ENCODE peak calls at places on chromosomes 3 and 15, in ten cellular contexts. One of them, this sample, is unnamed.
A peak's percentile ranks its signal among the peaks of the same experiment; 100 is the strongest.

GRCh38 chr3:44909063-44909462 is 34.7 kb downstream of the TGM4 start:
- DNase-seq in endothelial cell of umbilical vein: no peak
- DNase-seq in CD8-positive, alpha-beta memory T cell: no peak
- DNase-seq in Peyer's patch: no peak
- DNase-seq in right cardiac atrium: no peak
- DNase-seq in tibial artery: no peak
- DNase-seq in IMR-90: no peak
- DNase-seq in heart left ventricle: no peak
- DNase-seq in cardiac muscle cell: no peak
- DNase-seq in ovary: no peak
- DNase-seq in this sample: no peak

GRCh38 chr15:96560246-96560895 is 229.9 kb downstream of the NR2F2 start:
- DNase-seq in endothelial cell of umbilical vein: no peak
- DNase-seq in CD8-positive, alpha-beta memory T cell: no peak
- DNase-seq in Peyer's patch: no peak
- DNase-seq in right cardiac atrium: no peak
- DNase-seq in tibial artery: no peak
- DNase-seq in IMR-90: no peak
- DNase-seq in heart left ventricle: no peak
- DNase-seq in cardiac muscle cell: peak; percentile 43
- DNase-seq in ovary: no peak
- DNase-seq in this sample: no peak

GRCh38 chr3:14285526-14285925 is 106.9 kb downstream of the LSM3 start:
- DNase-seq in endothelial cell of umbilical vein: no peak
- DNase-seq in CD8-positive, alpha-beta memory T cell: no peak
- DNase-seq in Peyer's patch: no peak
- DNase-seq in right cardiac atrium: no peak
- DNase-seq in tibial artery: no peak
- DNase-seq in IMR-90: no peak
- DNase-seq in heart left ventricle: no peak
- DNase-seq in cardiac muscle cell: no peak
- DNase-seq in ovary: no peak
- DNase-seq in this sample: no peak

GRCh38 chr15:98699591-98700424 is 51.5 kb downstream of the IGF1R start:
- DNase-seq in endothelial cell of umbilical vein: no peak
- DNase-seq in CD8-positive, alpha-beta memory T cell: no peak
- DNase-seq in Peyer's patch: no peak
- DNase-seq in right cardiac atrium: no peak
- DNase-seq in tibial artery: no peak
- DNase-seq in IMR-90: no peak
- DNase-seq in heart left ventricle: no peak
- DNase-seq in cardiac muscle cell: no peak
- DNase-seq in ovary: no peak
- DNase-seq in this sample: no peak

GRCh38 chr15:92650966-92651365 is 4.6 kb downstream of the FAM174B start:
- DNase-seq in endothelial cell of umbilical vein: no peak
- DNase-seq in CD8-positive, alpha-beta memory T cell: no peak
- DNase-seq in Peyer's patch: no peak
- DNase-seq in right cardiac atrium: no peak
- DNase-seq in tibial artery: no peak
- DNase-seq in IMR-90: no peak
- DNase-seq in heart left ventricle: no peak
- DNase-seq in cardiac muscle cell: no peak
- DNase-seq in ovary: no peak
- DNase-seq in this sample: no peak

GRCh38 chr15:66252411-66253295 is 897 bp downstream of the MEGF11 start:
- DNase-seq in endothelial cell of umbilical vein: peak; percentile 41
- DNase-seq in CD8-positive, alpha-beta memory T cell: peak; percentile 20
- DNase-seq in Peyer's patch: peak; percentile 34
- DNase-seq in right cardiac atrium: peak; percentile 53
- DNase-seq in tibial artery: peak; percentile 42
- DNase-seq in IMR-90: no peak
- DNase-seq in heart left ventricle: peak; percentile 80
- DNase-seq in cardiac muscle cell: peak; percentile 50
- DNase-seq in ovary: peak; percentile 53
- DNase-seq in this sample: peak; percentile 61

GRCh38 chr3:178777718-178778411 is 241.6 kb downstream of the KCNMB2 start:
- DNase-seq in endothelial cell of umbilical vein: no peak
- DNase-seq in CD8-positive, alpha-beta memory T cell: no peak
- DNase-seq in Peyer's patch: no peak
- DNase-seq in right cardiac atrium: no peak
- DNase-seq in tibial artery: no peak
- DNase-seq in IMR-90: peak; percentile 8
- DNase-seq in heart left ventricle: no peak
- DNase-seq in cardiac muscle cell: no peak
- DNase-seq in ovary: no peak
- DNase-seq in this sample: no peak

GRCh38 chr15:47885921-47886320 is 168.6 kb downstream of the SEMA6D start:
- DNase-seq in endothelial cell of umbilical vein: no peak
- DNase-seq in CD8-positive, alpha-beta memory T cell: no peak
- DNase-seq in Peyer's patch: no peak
- DNase-seq in right cardiac atrium: no peak
- DNase-seq in tibial artery: no peak
- DNase-seq in IMR-90: peak; percentile 28
- DNase-seq in heart left ventricle: no peak
- DNase-seq in cardiac muscle cell: peak; percentile 40
- DNase-seq in ovary: no peak
- DNase-seq in this sample: no peak

GRCh38 chr3:67781218-67781617 is 126.8 kb upstream of the SUCLG2 start:
- DNase-seq in endothelial cell of umbilical vein: no peak
- DNase-seq in CD8-positive, alpha-beta memory T cell: no peak
- DNase-seq in Peyer's patch: no peak
- DNase-seq in right cardiac atrium: no peak
- DNase-seq in tibial artery: no peak
- DNase-seq in IMR-90: no peak
- DNase-seq in heart left ventricle: no peak
- DNase-seq in cardiac muscle cell: no peak
- DNase-seq in ovary: no peak
- DNase-seq in this sample: no peak

GRCh38 chr15:52255008-52255407 is 40.6 kb downstream of the MYO5C start:
- DNase-seq in endothelial cell of umbilical vein: peak; percentile 75
- DNase-seq in CD8-positive, alpha-beta memory T cell: no peak
- DNase-seq in Peyer's patch: no peak
- DNase-seq in right cardiac atrium: no peak
- DNase-seq in tibial artery: no peak
- DNase-seq in IMR-90: peak; percentile 66
- DNase-seq in heart left ventricle: no peak
- DNase-seq in cardiac muscle cell: peak; percentile 21
- DNase-seq in ovary: no peak
- DNase-seq in this sample: no peak

GRCh38 chr3:159586587-159587202 is 401.9 kb upstream of the IL12A start:
- DNase-seq in endothelial cell of umbilical vein: peak; percentile 41
- DNase-seq in CD8-positive, alpha-beta memory T cell: no peak
- DNase-seq in Peyer's patch: no peak
- DNase-seq in right cardiac atrium: no peak
- DNase-seq in tibial artery: no peak
- DNase-seq in IMR-90: peak; percentile 63
- DNase-seq in heart left ventricle: no peak
- DNase-seq in cardiac muscle cell: peak; percentile 67
- DNase-seq in ovary: no peak
- DNase-seq in this sample: no peak

GRCh38 chr3:45688194-45688881 is 858 bp upstream of the SACM1L start:
- DNase-seq in endothelial cell of umbilical vein: peak; percentile 61
- DNase-seq in CD8-positive, alpha-beta memory T cell: no peak
- DNase-seq in Peyer's patch: peak; percentile 33
- DNase-seq in right cardiac atrium: peak; percentile 31
- DNase-seq in tibial artery: peak; percentile 49
- DNase-seq in IMR-90: peak; percentile 33
- DNase-seq in heart left ventricle: no peak
- DNase-seq in cardiac muscle cell: peak; percentile 35
- DNase-seq in ovary: peak; percentile 45
- DNase-seq in this sample: no peak

DNA sequence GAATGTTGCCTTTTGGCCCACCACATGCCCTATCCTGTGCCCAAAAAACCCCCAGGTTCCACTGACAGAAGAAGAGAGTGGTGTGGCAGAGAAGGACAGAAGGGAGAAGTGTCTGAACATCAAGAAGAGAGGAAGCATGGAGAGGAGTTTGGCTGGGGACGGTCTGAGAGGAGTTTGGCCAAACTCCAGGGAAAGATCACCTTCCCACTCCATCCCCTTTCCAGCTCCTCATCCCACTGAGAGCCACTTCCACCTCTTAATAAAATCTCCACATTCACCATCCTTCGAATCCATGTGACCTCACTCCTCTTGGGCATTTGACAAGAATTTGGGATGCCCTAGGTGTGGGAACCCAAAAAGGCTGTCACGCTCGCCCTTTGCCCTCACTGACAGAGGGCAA is 311.6 kb upstream of the GRM7 start:
- DNase-seq in endothelial cell of umbilical vein: no peak
- DNase-seq in CD8-positive, alpha-beta memory T cell: no peak
- DNase-seq in Peyer's patch: no peak
- DNase-seq in right cardiac atrium: no peak
- DNase-seq in tibial artery: no peak
- DNase-seq in IMR-90: no peak
- DNase-seq in heart left ventricle: no peak
- DNase-seq in cardiac muscle cell: no peak
- DNase-seq in ovary: no peak
- DNase-seq in this sample: no peak
- H3K27ac ChIP-seq in endothelial cell of umbilical vein: no peak overlapping the region
- H3K27ac ChIP-seq in CD8-positive, alpha-beta memory T cell: no peak overlapping the region
- H3K27ac ChIP-seq in Peyer's patch: no peak overlapping the region
- H3K27ac ChIP-seq in right cardiac atrium: no peak overlapping the region
- H3K27ac ChIP-seq in tibial artery: no peak overlapping the region
- H3K27ac ChIP-seq in IMR-90: no peak overlapping the region
- H3K27ac ChIP-seq in heart left ventricle: no peak overlapping the region
- H3K27ac ChIP-seq in cardiac muscle cell: no peak overlapping the region
- H3K27ac ChIP-seq in ovary: no peak overlapping the region
- H3K27ac ChIP-seq in this sample: no peak overlapping the region

GRCh38 chr3:37766797-37767776 is 94.6 kb upstream of the CTDSPL start:
- DNase-seq in endothelial cell of umbilical vein: no peak
- DNase-seq in CD8-positive, alpha-beta memory T cell: no peak
- DNase-seq in Peyer's patch: no peak
- DNase-seq in right cardiac atrium: no peak
- DNase-seq in tibial artery: no peak
- DNase-seq in IMR-90: no peak
- DNase-seq in heart left ventricle: no peak
- DNase-seq in cardiac muscle cell: no peak
- DNase-seq in ovary: no peak
- DNase-seq in this sample: no peak

GRCh38 chr3:37770336-37770735 is 91.3 kb upstream of the CTDSPL start:
- DNase-seq in endothelial cell of umbilical vein: peak; percentile 62
- DNase-seq in CD8-positive, alpha-beta memory T cell: no peak
- DNase-seq in Peyer's patch: no peak
- DNase-seq in right cardiac atrium: no peak
- DNase-seq in tibial artery: no peak
- DNase-seq in IMR-90: no peak
- DNase-seq in heart left ventricle: no peak
- DNase-seq in cardiac muscle cell: no peak
- DNase-seq in ovary: no peak
- DNase-seq in this sample: no peak

GRCh38 chr3:37766220-37766605 is 95.5 kb upstream of the CTDSPL start:
- DNase-seq in endothelial cell of umbilical vein: no peak
- DNase-seq in CD8-positive, alpha-beta memory T cell: no peak
- DNase-seq in Peyer's patch: no peak
- DNase-seq in right cardiac atrium: no peak
- DNase-seq in tibial artery: no peak
- DNase-seq in IMR-90: no peak
- DNase-seq in heart left ventricle: no peak
- DNase-seq in cardiac muscle cell: no peak
- DNase-seq in ovary: no peak
- DNase-seq in this sample: no peak

GRCh38 chr3:37765591-37766219 is 96.0 kb upstream of the CTDSPL start:
- DNase-seq in endothelial cell of umbilical vein: no peak
- DNase-seq in CD8-positive, alpha-beta memory T cell: no peak
- DNase-seq in Peyer's patch: no peak
- DNase-seq in right cardiac atrium: peak; percentile 44
- DNase-seq in tibial artery: peak; percentile 75
- DNase-seq in IMR-90: no peak
- DNase-seq in heart left ventricle: no peak
- DNase-seq in cardiac muscle cell: peak; percentile 80
- DNase-seq in ovary: peak; percentile 72
- DNase-seq in this sample: no peak

GRCh38 chr3:37768107-37768809 is 93.4 kb upstream of the CTDSPL start:
- DNase-seq in endothelial cell of umbilical vein: peak; percentile 89
- DNase-seq in CD8-positive, alpha-beta memory T cell: no peak
- DNase-seq in Peyer's patch: no peak
- DNase-seq in right cardiac atrium: no peak
- DNase-seq in tibial artery: no peak
- DNase-seq in IMR-90: peak; percentile 37
- DNase-seq in heart left ventricle: no peak
- DNase-seq in cardiac muscle cell: peak; percentile 64
- DNase-seq in ovary: no peak
- DNase-seq in this sample: no peak
- H3K4me1 ChIP-seq in endothelial cell of umbilical vein: no peaks in the 10 kb centered on the region
- H3K4me1 ChIP-seq in CD8-positive, alpha-beta memory T cell: no peaks in the 10 kb centered on the region
- H3K4me1 ChIP-seq in Peyer's patch: no peaks in the 10 kb centered on the region
- H3K4me1 ChIP-seq in right cardiac atrium: peaks cover 36% of the 10 kb centered on the region
- H3K4me1 ChIP-seq in tibial artery: peaks cover 64% of the 10 kb centered on the region
- H3K4me1 ChIP-seq in IMR-90: peaks cover 4% of the 10 kb centered on the region
- H3K4me1 ChIP-seq in heart left ventricle: peaks cover 95% of the 10 kb centered on the region
- H3K4me1 ChIP-seq in cardiac muscle cell: peaks cover 76% of the 10 kb centered on the region
- H3K4me1 ChIP-seq in ovary: peaks cover 52% of the 10 kb centered on the region
- H3K4me1 ChIP-seq in this sample: peaks cover 96% of the 10 kb centered on the region

DNA sequence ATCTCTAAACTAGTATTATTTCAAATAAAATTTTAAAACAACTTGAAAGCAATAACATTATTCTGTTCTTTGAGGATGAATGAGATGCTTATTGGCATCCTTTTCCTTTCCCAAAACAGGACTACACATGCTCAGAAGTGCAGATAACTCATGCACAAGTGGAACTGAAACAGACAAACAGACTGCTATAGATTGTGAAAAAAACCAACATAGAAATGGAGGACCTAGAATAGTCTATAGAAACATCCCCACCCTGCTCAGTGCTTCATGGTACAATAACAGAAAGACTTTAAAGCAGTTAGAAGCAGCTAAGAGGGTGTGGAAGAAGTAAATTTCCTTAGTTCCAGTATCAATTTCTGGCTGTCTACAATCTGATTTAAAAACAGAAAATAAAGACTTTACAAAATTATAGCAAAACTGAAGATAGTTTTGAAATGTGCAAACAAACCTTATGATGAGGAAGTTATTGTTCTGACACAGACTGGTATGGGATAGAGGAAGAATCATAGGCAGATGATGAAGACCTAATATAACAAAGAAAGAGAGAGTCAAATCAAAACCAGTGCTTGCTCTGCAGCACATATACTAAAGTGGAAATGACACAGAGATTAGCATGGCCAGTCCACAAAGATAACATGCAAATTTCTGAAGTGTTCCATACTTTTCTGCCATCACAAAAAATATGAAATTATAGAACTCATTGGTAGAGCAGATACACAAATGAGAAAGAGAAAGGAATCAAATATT is 1025.4 kb downstream of the SQOR start:
- DNase-seq in endothelial cell of umbilical vein: no peak
- DNase-seq in CD8-positive, alpha-beta memory T cell: no peak
- DNase-seq in Peyer's patch: no peak
- DNase-seq in right cardiac atrium: no peak
- DNase-seq in tibial artery: no peak
- DNase-seq in IMR-90: no peak
- DNase-seq in heart left ventricle: no peak
- DNase-seq in cardiac muscle cell: no peak
- DNase-seq in ovary: no peak
- DNase-seq in this sample: no peak
- H3K9me3 ChIP-seq in endothelial cell of umbilical vein: no peaks in the 10 kb centered on the region
- H3K9me3 ChIP-seq in CD8-positive, alpha-beta memory T cell: no peaks in the 10 kb centered on the region
- H3K9me3 ChIP-seq in Peyer's patch: no peaks in the 10 kb centered on the region
- H3K9me3 ChIP-seq in right cardiac atrium: no peaks in the 10 kb centered on the region
- H3K9me3 ChIP-seq in tibial artery: no peaks in the 10 kb centered on the region
- H3K9me3 ChIP-seq in IMR-90: no peaks in the 10 kb centered on the region
- H3K9me3 ChIP-seq in heart left ventricle: no peaks in the 10 kb centered on the region
- H3K9me3 ChIP-seq in cardiac muscle cell: no peaks in the 10 kb centered on the region
- H3K9me3 ChIP-seq in ovary: no peaks in the 10 kb centered on the region
- H3K9me3 ChIP-seq in this sample: no peaks in the 10 kb centered on the region

GRCh38 chr15:49438970-49439631 is 16.1 kb downstream of the FGF7 start:
- DNase-seq in endothelial cell of umbilical vein: peak; percentile 43
- DNase-seq in CD8-positive, alpha-beta memory T cell: no peak
- DNase-seq in Peyer's patch: peak; percentile 16
- DNase-seq in right cardiac atrium: peak; percentile 16
- DNase-seq in tibial artery: peak; percentile 36
- DNase-seq in IMR-90: no peak
- DNase-seq in heart left ventricle: peak; percentile 55
- DNase-seq in cardiac muscle cell: peak; percentile 68
- DNase-seq in ovary: no peak
- DNase-seq in this sample: no peak
- H3K27ac ChIP-seq in endothelial cell of umbilical vein: no peak overlapping the region
- H3K27ac ChIP-seq in CD8-positive, alpha-beta memory T cell: no peak overlapping the region
- H3K27ac ChIP-seq in Peyer's patch: no peak overlapping the region
- H3K27ac ChIP-seq in right cardiac atrium: peak overlapping the region; percentile 48
- H3K27ac ChIP-seq in tibial artery: peak overlapping the region; percentile 5
- H3K27ac ChIP-seq in IMR-90: peak overlapping the region; percentile 21
- H3K27ac ChIP-seq in heart left ventricle: peak overlapping the region; percentile 60
- H3K27ac ChIP-seq in cardiac muscle cell: peak overlapping the region; percentile 85
- H3K27ac ChIP-seq in ovary: peak overlapping the region; percentile 2
- H3K27ac ChIP-seq in this sample: peak overlapping the region; percentile 51

This sample was measured in right atrium auricular region.